ENCODE peak calls at places on chromosomes 13 and 19, in six cellular contexts. C is glutamatergic neuron; S is psoas muscle; V is left ventricle myocardium inferior; N is CD4-positive, alpha-beta T cell; L is neural crest cell. X is an unnamed sample.

GRCh38 chr19:35348909-35349611 is 1.4 kb downstream of the FFAR1 start:
- DNase-seq in C (no peak), S (no peak), V (no peak), N (no peak), L (no peak), X (no peak)

GRCh38 chr13:85528578-85529215 is 270.5 kb downstream of the SLITRK6 start:
- DNase-seq in C (no peak), S (no peak), V (no peak), N (no peak), L (no peak), X (no peak)

GRCh38 chr13:62433660-62434059 is 1018.0 kb upstream of the PCDH20 start:
- DNase-seq in C (no peak), S (no peak), V (no peak), N (no peak), L (no peak), X (no peak)

GRCh38 chr13:27086599-27087265 is 84.9 kb downstream of the USP12 start:
- DNase-seq in C (no peak), S (no peak), V (no peak), N (no peak), L (no peak), X (no peak)

GRCh38 chr13:51861728-51862300 is at the start of gene CCDC70:
- DNase-seq in C (no peak), S (no peak), V (no peak), N (no peak), L (no peak), X (no peak)

GRCh38 chr19:6963937-6964336 is 57.3 kb downstream of the MBD3L2B start:
- DNase-seq in C (no peak), S (no peak), V (no peak), N (peak; percentile 38), L (no peak), X (no peak)

GRCh38 chr13:40519637-40520036 is 146.8 kb downstream of the FOXO1 start:
- DNase-seq in C (no peak), S (peak; percentile 27), V (peak; percentile 40), N (no peak), L (no peak), X (no peak)

GRCh38 chr19:45883881-45884681 is 1.9 kb downstream of the IRF2BP1 start:
- DNase-seq in C (no peak), S (no peak), V (no peak), N (no peak), L (no peak), X (no peak)

GRCh38 chr19:39157275-39157996 is 31.9 kb downstream of the PAK4 start:
- DNase-seq in C (no peak), S (no peak), V (no peak), N (no peak), L (no peak), X (no peak)

GRCh38 chr19:44003461-44004134 is 841 bp downstream of the ZNF230 start:
- DNase-seq in C (no peak), S (no peak), V (no peak), N (no peak), L (no peak), X (no peak)

GRCh38 chr13:45521292-45521691 is 56.6 kb downstream of the COG3 start:
- DNase-seq in C (no peak), S (no peak), V (no peak), N (no peak), L (no peak), X (no peak)

GRCh38 chr19:40687525-40688016 is 2.9 kb downstream of the NUMBL start:
- DNase-seq in C (no peak), S (peak; percentile 83), V (peak; percentile 87), N (no peak), L (no peak), X (no peak)

GRCh38 chr19:47112664-47113445 is 721 bp downstream of the ZC3H4 start:
- DNase-seq in C (peak; percentile 100), S (peak; percentile 99), V (peak; percentile 99), N (peak; percentile 99), L (peak; percentile 97), X (peak; percentile 99)

GRCh38 chr13:59176775-59177174 is 987.0 kb downstream of the DIAPH3 start:
- DNase-seq in C (no peak), S (no peak), V (no peak), N (no peak), L (no peak), X (no peak)

GRCh38 chr19:4358709-4359626 is 15.6 kb downstream of the MPND start:
- DNase-seq in C (no peak), S (no peak), V (no peak), N (no peak), L (no peak), X (no peak)

GRCh38 chr13:104869501-104869900 is 1666.0 kb downstream of the EFNB2 start:
- DNase-seq in C (no peak), S (no peak), V (no peak), N (no peak), L (no peak), X (no peak)

GRCh38 chr13:113649212-113649611 is 8.8 kb downstream of the ATP4B start:
- DNase-seq in C (peak; percentile 11), S (no peak), V (peak; percentile 3), N (no peak), L (no peak), X (no peak)

GRCh38 chr19:58059681-58060080 is 599 bp downstream of the ZNF135 start:
- DNase-seq in C (no peak), S (peak; percentile 22), V (no peak), N (no peak), L (no peak), X (no peak)

GRCh38 chr19:38658462-38659306 is 11.2 kb downstream of the ACTN4 start:
- DNase-seq in C (no peak), S (no peak), V (no peak), N (no peak), L (no peak), X (no peak)

GRCh38 chr19:44925114-44925891 is 10.9 kb downstream of the APOC1 start:
- DNase-seq in C (no peak), S (peak; percentile 84), V (peak; percentile 78), N (no peak), L (no peak), X (no peak)

GRCh38 chr13:112253631-112254030 is 122.5 kb upstream of the SPACA7 start:
- DNase-seq in C (no peak), S (no peak), V (no peak), N (no peak), L (no peak), X (no peak)

GRCh38 chr13:96871470-96871869 is 122.8 kb downstream of the OXGR1 start:
- DNase-seq in C (no peak), S (no peak), V (no peak), N (no peak), L (no peak), X (no peak)

GRCh38 chr13:20696073-20696472 is 7.4 kb upstream of the IL17D start:
- DNase-seq in C (no peak), S (no peak), V (no peak), N (no peak), L (no peak), X (no peak)

GRCh38 chr19:11387154-11388034 is 3.3 kb upstream of the EPOR start:
- DNase-seq in C (no peak), S (no peak), V (no peak), N (no peak), L (no peak), X (no peak)

GRCh38 chr19:49481020-49481683 is 6.3 kb upstream of the RPL13A start:
- DNase-seq in C (no peak), S (no peak), V (no peak), N (no peak), L (no peak), X (no peak)

GRCh38 chr13:48624858-48625257 is 28.9 kb upstream of the CYSLTR2 start:
- DNase-seq in C (no peak), S (no peak), V (no peak), N (no peak), L (no peak), X (no peak)

DNA sequence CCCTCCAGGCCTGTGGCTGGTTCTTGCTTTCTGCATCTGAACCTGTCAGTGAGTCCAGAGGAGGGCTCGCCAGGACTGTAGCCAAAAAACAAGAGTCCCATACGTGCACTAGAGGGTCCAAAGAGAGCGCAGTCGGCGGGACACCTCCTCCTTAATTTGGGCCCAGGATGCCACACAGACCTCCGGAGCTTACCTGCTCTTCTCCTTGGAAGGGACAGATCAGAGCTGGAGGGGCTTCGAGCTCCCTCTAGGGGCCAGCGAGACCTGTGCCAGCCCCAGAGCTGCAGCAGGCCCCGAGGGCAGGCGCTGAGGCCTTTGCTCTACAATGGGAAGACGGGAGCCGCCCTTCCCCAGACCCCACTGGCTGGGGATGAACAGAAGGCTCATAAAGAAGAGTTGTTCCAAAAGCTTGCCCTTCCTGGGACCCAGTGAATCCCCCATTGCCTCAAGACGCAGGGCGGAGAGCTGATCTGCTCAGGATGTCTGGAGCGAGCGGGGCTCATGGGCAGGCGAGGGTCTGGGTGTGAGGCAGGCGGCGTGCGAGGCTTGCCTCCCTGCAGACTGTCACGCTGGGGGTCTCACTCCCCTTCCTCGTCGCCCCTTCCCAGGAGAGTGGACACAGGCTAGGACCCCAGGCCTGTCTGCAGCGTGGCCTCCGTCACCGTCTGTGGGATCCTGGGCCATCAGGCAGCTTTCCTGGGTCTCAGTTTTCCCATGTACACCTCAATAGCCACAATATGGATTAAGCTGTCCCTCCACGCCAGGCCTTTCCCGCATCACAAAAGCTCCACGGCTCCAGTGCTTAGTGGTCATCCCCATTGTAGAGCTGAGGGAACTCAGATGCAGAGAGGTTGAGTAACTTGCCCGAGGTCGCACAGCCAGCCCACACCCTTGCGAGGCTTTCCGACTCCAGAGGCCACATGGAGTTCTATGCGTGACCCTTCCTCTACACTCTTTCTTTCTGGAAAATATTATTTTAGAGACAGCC is 46.9 kb upstream of the VSTM2B start:
- DNase-seq in C (peak; percentile 74), S (no peak), V (no peak), N (no peak), L (peak; percentile 52), X (peak; percentile 71)
- TF ChIP-seq CTCF in C (peak; percentile 59), S (peak; percentile 4), V (peak; percentile 58), N (no peak), L (peak; percentile 69), X (peak; percentile 54)

GRCh38 chr19:12864721-12865715 is 16.2 kb downstream of the DNASE2 start:
- DNase-seq in C (no peak), S (no peak), V (no peak), N (no peak), L (no peak), X (no peak)
- TF ChIP-seq CTCF in C (no peak), S (no peak), V (no peak), N (no peak), L (no peak), X (no peak)

DNA sequence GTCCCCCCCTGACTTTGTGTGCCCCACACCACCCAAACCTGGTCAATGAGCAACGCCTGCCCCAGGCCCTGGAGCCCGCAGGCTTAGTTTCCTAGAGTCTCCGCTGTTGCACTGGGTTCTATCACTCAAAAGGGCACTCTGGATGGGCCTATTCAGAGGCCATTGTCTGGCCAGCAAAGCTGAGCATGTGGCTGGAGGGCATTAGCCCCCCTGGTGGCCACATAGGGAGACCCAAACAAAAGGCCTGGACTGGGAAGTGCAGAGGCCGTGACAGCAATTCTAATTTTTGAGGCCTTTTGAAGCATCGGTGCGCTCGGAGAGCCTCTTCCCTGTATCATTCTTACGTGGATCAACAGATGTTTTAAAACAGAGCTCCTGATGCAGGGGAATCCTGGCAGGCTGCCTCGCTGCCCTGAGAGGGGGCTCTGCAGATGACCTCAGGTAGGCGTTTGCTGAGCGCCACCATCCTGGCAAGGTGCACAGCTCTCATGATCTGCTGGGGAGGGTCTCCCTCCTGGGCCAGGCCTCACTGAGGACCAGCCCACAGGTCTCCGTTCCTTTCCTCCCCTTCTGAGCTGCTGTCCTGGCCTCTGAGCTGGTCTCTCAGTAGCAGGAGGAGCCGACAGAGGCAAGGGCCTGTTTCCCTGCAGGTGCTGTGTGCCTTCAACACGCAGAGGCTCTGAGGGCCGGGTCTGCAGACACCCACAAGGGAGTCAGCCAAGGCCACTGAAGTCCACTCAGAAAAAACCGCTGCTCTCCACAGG is 190.5 kb downstream of the URI1 start:
- DNase-seq in C (no peak), S (no peak), V (no peak), N (no peak), L (peak; percentile 50), X (peak; percentile 33)
- TF ChIP-seq CTCF in C (peak; percentile 28), S (no peak), V (no peak), N (no peak), L (no peak), X (peak; percentile 33)

GRCh38 chr19:55146078-55146647 is 2.8 kb downstream of the TNNT1 start:
- DNase-seq in C (no peak), S (no peak), V (no peak), N (no peak), L (no peak), X (no peak)
- TF ChIP-seq CTCF in C (peak; percentile 67), S (peak; percentile 36), V (peak; percentile 47), N (no peak), L (peak; percentile 70), X (peak; percentile 65)

X was measured in endothelial cell.